ENCODE peak calls at places on chromosomes 3 and 15, in five cellular contexts. Q, I, K, C and B are unnamed samples.

GRCh38 chr3:42685891-42686820 is 819 bp downstream of the KLHL40 start:
- DNase-seq in Q (no peak), I (no peak), K (no peak), C (no peak), B (peak; percentile 69)

GRCh38 chr3:70840106-70840870 is 527.9 kb upstream of the MDFIC2 start:
- DNase-seq in Q (no peak), I (no peak), K (no peak), C (no peak), B (no peak)

GRCh38 chr3:21435871-21436270 is 315.1 kb downstream of the ZNF385D start:
- DNase-seq in Q (no peak), I (no peak), K (peak; percentile 0), C (peak; percentile 93), B (no peak)

GRCh38 chr3:73121684-73122331 is 60.3 kb downstream of the EBLN2 start:
- DNase-seq in Q (no peak), I (no peak), K (no peak), C (no peak), B (no peak)

GRCh38 chr3:197340521-197340871 is 42.1 kb upstream of the DLG1 start:
- DNase-seq in Q (no peak), I (no peak), K (no peak), C (no peak), B (no peak)

GRCh38 chr3:190514163-190515153 is 573 bp downstream of the IL1RAP start:
- DNase-seq in Q (peak; percentile 34), I (peak; percentile 33), K (no peak), C (peak; percentile 56), B (peak; percentile 79)

GRCh38 chr3:197331131-197331530 is 32.7 kb upstream of the DLG1 start:
- DNase-seq in Q (no peak), I (no peak), K (no peak), C (no peak), B (no peak)

GRCh38 chr3:152707314-152707713 is 127.6 kb upstream of the P2RY1 start:
- DNase-seq in Q (no peak), I (no peak), K (no peak), C (no peak), B (no peak)

GRCh38 chr3:187256217-187256616 is 35.3 kb downstream of the MASP1 start:
- DNase-seq in Q (no peak), I (no peak), K (no peak), C (no peak), B (no peak)

GRCh38 chr15:63166219-63166618 is 8.9 kb upstream of the RPS27L start:
- DNase-seq in Q (no peak), I (no peak), K (no peak), C (peak; percentile 36), B (no peak)